ENCODE peak calls at places on chromosomes 7 and 10, in six cellular contexts. N, I, K, B, C and F are unnamed samples.

GRCh38 chr7:156017916-156018700 is 205.8 kb upstream of the SHH start:
- DNase-seq in N (no peak), I (no peak), K (no peak), B (no peak), C (no peak), F (no peak)

GRCh38 chr10:102202386-102202785 is 23.7 kb upstream of the ELOVL3 start:
- DNase-seq in N (no peak), I (no peak), K (no peak), B (no peak), C (no peak), F (no peak)

GRCh38 chr7:516606-517456 is 2.8 kb downstream of the PDGFA start:
- DNase-seq in N (no peak), I (no peak), K (peak; percentile 46), B (peak; percentile 88), C (peak; percentile 32), F (no peak)

GRCh38 chr7:105677803-105678583 is 96.7 kb upstream of the EFCAB10 start:
- DNase-seq in N (no peak), I (peak; percentile 72), K (no peak), B (no peak), C (no peak), F (peak; percentile 36)

GRCh38 chr7:43636093-43636492 is 53.2 kb downstream of the STK17A start:
- DNase-seq in N (no peak), I (no peak), K (no peak), B (peak; percentile 92), C (peak; percentile 45), F (no peak)

GRCh38 chr10:2436933-2437332 is 630.4 kb upstream of the PFKP start:
- DNase-seq in N (no peak), I (no peak), K (no peak), B (no peak), C (no peak), F (no peak)

GRCh38 chr7:134724606-134725005 is 54.8 kb upstream of the CALD1 start:
- DNase-seq in N (no peak), I (peak; percentile 8), K (no peak), B (peak; percentile 63), C (no peak), F (no peak)

GRCh38 chr10:131222986-131223385 is 88.5 kb downstream of the TCERG1L start:
- DNase-seq in N (no peak), I (no peak), K (no peak), B (no peak), C (no peak), F (no peak)

GRCh38 chr10:97059006-97059871 is 126.5 kb downstream of the SLIT1 start:
- DNase-seq in N (no peak), I (no peak), K (no peak), B (no peak), C (no peak), F (no peak)

GRCh38 chr10:70753841-70754621 is 31.1 kb downstream of the TBATA start:
- DNase-seq in N (no peak), I (no peak), K (no peak), B (peak; percentile 61), C (no peak), F (no peak)

GRCh38 chr7:72313906-72314305 is 98.2 kb downstream of the CALN1 start:
- DNase-seq in N (no peak), I (no peak), K (no peak), B (no peak), C (no peak), F (no peak)